ENCODE peak calls at places on chromosomes 16 and 17, in five cellular contexts. L is NCI-H1105 treated with DMSO at 0.1 percent for 48 hours; F is CD8-positive, alpha-beta memory T cell; K is germinal center; B is SK-N-SH. E is an unnamed sample.

GRCh38 chr16:83992624-83993023 is 24.6 kb downstream of the NECAB2 start:
- DNase-seq in F (no peak), K (no peak), L (peak; percentile 1), B (no peak), E (no peak)

GRCh38 chr16:88128556-88128955 is 177.3 kb downstream of the BANP start:
- DNase-seq in K (no peak), L (no peak), F (no peak), B (no peak), E (no peak)

GRCh38 chr16:12833939-12834338 is 30.3 kb upstream of the CPPED1 start:
- DNase-seq in F (no peak), B (peak; percentile 11), L (no peak), K (no peak), E (no peak)

GRCh38 chr17:40915199-40915661 is 22.2 kb downstream of the KRT23 start:
- DNase-seq in B (no peak), L (no peak), K (no peak), F (no peak), E (no peak)

GRCh38 chr16:77223184-77223583 is 24.0 kb downstream of the SYCE1L start:
- DNase-seq in K (peak; percentile 34), F (no peak), L (no peak), B (peak; percentile 35), E (no peak)

GRCh38 chr17:13931111-13931526 is 138.2 kb upstream of the COX10 start:
- DNase-seq in B (no peak), K (peak; percentile 21), L (no peak), F (no peak), E (no peak)

GRCh38 chr17:39999067-39999466 is 16.2 kb upstream of the CSF3 start:
- DNase-seq in L (no peak), F (no peak), B (no peak), K (no peak), E (no peak)

GRCh38 chr17:42754782-42755181 is 6.2 kb upstream of the RAMP2 start:
- DNase-seq in K (no peak), F (no peak), B (no peak), L (no peak), E (no peak)

GRCh38 chr17:68201425-68201785 is 46.4 kb upstream of the AMZ2 start:
- DNase-seq in K (no peak), B (no peak), L (no peak), F (no peak), E (no peak)

GRCh38 chr17:12180644-12181261 is 160.1 kb downstream of the MAP2K4 start:
- DNase-seq in F (no peak), L (peak; percentile 48), K (peak; percentile 11), B (peak; percentile 39), E (no peak)

GRCh38 chr16:78894872-78895271 is 705.7 kb downstream of the MAF start:
- DNase-seq in K (no peak), L (no peak), F (peak; percentile 28), B (no peak), E (peak; percentile 11)

GRCh38 chr16:84367750-84368320 is 503 bp upstream of the ATP2C2 start:
- DNase-seq in K (no peak), B (no peak), F (no peak), L (no peak), E (no peak)

GRCh38 chr16:84357191-84357651 is 11.1 kb upstream of the ATP2C2 start:
- DNase-seq in K (no peak), L (no peak), B (no peak), F (no peak), E (no peak)